ENCODE peak calls at places on chromosomes 1 and 21, in seven cellular contexts. X is T-helper 2 cell; N is activated T-cell treated with anti-CD3 and anti-CD28 coated beads, Interleukin-2, amount 50 U/mL, for 48 hours; H is GM12864; O is left lung; Y is bronchial epithelial cell; U is nucleus accumbens. R is an unnamed sample.

GRCh38 chr21:41283211-41283818 is 33.3 kb upstream of the FAM3B start:
- DNase-seq in X (no peak), N (peak; percentile 30), H (peak; percentile 45), O (no peak), Y (peak; percentile 80), U (peak; percentile 4), R (no peak)

GRCh38 chr1:206809504-206810084 is 37.3 kb upstream of the IL10 start:
- DNase-seq in X (no peak), N (no peak), H (no peak), O (no peak), Y (peak; percentile 68), U (no peak), R (no peak)

GRCh38 chr1:55378582-55378981 is 163.4 kb upstream of the USP24 start:
- DNase-seq in X (no peak), N (peak; percentile 61), H (peak; percentile 4), O (no peak), Y (peak; percentile 35), U (no peak), R (peak; percentile 64)

GRCh38 chr1:113871597-113872113 is at the start of gene PTPN22:
- DNase-seq in X (peak; percentile 32), N (peak; percentile 82), H (peak; percentile 88), O (peak; percentile 85), Y (peak; percentile 75), U (no peak), R (no peak)

GRCh38 chr1:232635778-232636356 is 5.9 kb upstream of the SIPA1L2 start:
- DNase-seq in X (no peak), N (no peak), H (no peak), O (no peak), Y (peak; percentile 65), U (no peak), R (no peak)

GRCh38 chr1:206672844-206673758 is 11.6 kb upstream of the MAPKAPK2 start:
- DNase-seq in X (no peak), N (no peak), H (no peak), O (no peak), Y (no peak), U (no peak), R (no peak)

GRCh38 chr1:221343106-221343505 is 398.8 kb downstream of the DUSP10 start:
- DNase-seq in X (no peak), N (no peak), H (no peak), O (no peak), Y (no peak), U (no peak), R (no peak)

GRCh38 chr1:41366428-41367101 is 5.3 kb downstream of the FOXO6 start:
- DNase-seq in X (no peak), N (no peak), H (no peak), O (no peak), Y (no peak), U (peak; percentile 76), R (peak; percentile 51)

GRCh38 chr1:184504012-184504694 is 117.3 kb downstream of the C1orf21 start:
- DNase-seq in X (no peak), N (no peak), H (no peak), O (no peak), Y (no peak), U (no peak), R (no peak)

GRCh38 chr1:92808353-92808752 is 23.4 kb upstream of the EVI5 start:
- DNase-seq in X (no peak), N (no peak), H (no peak), O (no peak), Y (peak; percentile 91), U (no peak), R (no peak)

GRCh38 chr1:68384872-68385390 is 64.8 kb downstream of the RPE65 start:
- DNase-seq in X (no peak), N (no peak), H (no peak), O (no peak), Y (peak; percentile 87), U (no peak), R (no peak)

GRCh38 chr1:230126529-230127104 is 59.6 kb downstream of the GALNT2 start:
- DNase-seq in X (no peak), N (no peak), H (no peak), O (no peak), Y (no peak), U (no peak), R (no peak)

GRCh38 chr1:184771190-184771691 is 16.6 kb upstream of the EDEM3 start:
- DNase-seq in X (no peak), N (no peak), H (no peak), O (no peak), Y (no peak), U (no peak), R (no peak)

GRCh38 chr1:3690282-3691065 is 38.2 kb downstream of the TP73 start:
- DNase-seq in X (no peak), N (no peak), H (no peak), O (no peak), Y (peak; percentile 77), U (no peak), R (no peak)

GRCh38 chr1:62608905-62609304 is 11.6 kb downstream of the ANGPTL3 start:
- DNase-seq in X (no peak), N (no peak), H (no peak), O (no peak), Y (no peak), U (no peak), R (no peak)

GRCh38 chr1:11069233-11069950 is 9.6 kb upstream of the SRM start:
- DNase-seq in X (no peak), N (no peak), H (no peak), O (no peak), Y (no peak), U (no peak), R (no peak)

GRCh38 chr1:117735045-117735992 is 129.5 kb downstream of the TENT5C start:
- DNase-seq in X (no peak), N (no peak), H (no peak), O (no peak), Y (peak; percentile 56), U (no peak), R (no peak)

GRCh38 chr1:119626841-119627240 is 21.2 kb downstream of the ZNF697 start:
- DNase-seq in X (no peak), N (no peak), H (no peak), O (no peak), Y (no peak), U (no peak), R (no peak)

GRCh38 chr1:202593845-202594244 is 116.4 kb downstream of the SYT2 start:
- DNase-seq in X (no peak), N (no peak), H (no peak), O (no peak), Y (peak; percentile 98), U (no peak), R (no peak)

GRCh38 chr1:29271724-29272123 is 35.4 kb downstream of the PTPRU start:
- DNase-seq in X (no peak), N (no peak), H (no peak), O (no peak), Y (peak; percentile 75), U (no peak), R (peak; percentile 68)

GRCh38 chr1:39685071-39685470 is 6.2 kb downstream of the HPCAL4 start:
- DNase-seq in X (no peak), N (no peak), H (no peak), O (no peak), Y (no peak), U (no peak), R (no peak)

GRCh38 chr1:37605806-37606474 is 10.2 kb upstream of the GNL2 start:
- DNase-seq in X (no peak), N (no peak), H (no peak), O (no peak), Y (no peak), U (no peak), R (no peak)

GRCh38 chr1:28507247-28507645 is 1.4 kb downstream of the RCC1 start:
- DNase-seq in X (no peak), N (peak; percentile 57), H (no peak), O (no peak), Y (no peak), U (no peak), R (no peak)

GRCh38 chr1:236156512-236157208 is 14.3 kb downstream of the GPR137B start:
- DNase-seq in X (no peak), N (peak; percentile 53), H (peak; percentile 97), O (peak; percentile 85), Y (no peak), U (no peak), R (no peak)

GRCh38 chr1:233518344-233518743 is 95.6 kb upstream of the KCNK1 start:
- DNase-seq in X (no peak), N (peak; percentile 42), H (peak; percentile 15), O (no peak), Y (peak; percentile 32), U (peak; percentile 12), R (peak; percentile 16)

GRCh38 chr1:81414417-81415087 is 386.2 kb upstream of the ADGRL2 start:
- DNase-seq in X (no peak), N (peak; percentile 28), H (peak; percentile 16), O (peak; percentile 77), Y (peak; percentile 37), U (no peak), R (peak; percentile 24)

GRCh38 chr1:157512036-157512969 is 40.0 kb downstream of the FCRL5 start:
- DNase-seq in X (no peak), N (no peak), H (no peak), O (no peak), Y (no peak), U (no peak), R (no peak)

GRCh38 chr1:112527266-112528010 is 18.7 kb downstream of the WNT2B start:
- DNase-seq in X (no peak), N (no peak), H (no peak), O (no peak), Y (no peak), U (no peak), R (no peak)

GRCh38 chr1:113917400-113918082 is 11.6 kb upstream of the HIPK1 start:
- DNase-seq in X (no peak), N (no peak), H (no peak), O (no peak), Y (peak; percentile 94), U (no peak), R (no peak)

GRCh38 chr1:235648954-235649721 is 446 bp downstream of the GNG4 start:
- DNase-seq in X (peak; percentile 26), N (peak; percentile 72), H (no peak), O (peak; percentile 81), Y (peak; percentile 40), U (no peak), R (peak; percentile 83)

GRCh38 chr1:161382214-161383019 is 14.7 kb upstream of the CFAP126 start:
- DNase-seq in X (no peak), N (no peak), H (no peak), O (no peak), Y (peak; percentile 91), U (no peak), R (no peak)

GRCh38 chr1:64192290-64192689 is 11.1 kb upstream of the UBE2U start:
- DNase-seq in X (no peak), N (no peak), H (no peak), O (no peak), Y (no peak), U (no peak), R (no peak)

GRCh38 chr1:175757381-175758015 is 14.1 kb upstream of the TNR start:
- DNase-seq in X (no peak), N (peak; percentile 44), H (no peak), O (no peak), Y (peak; percentile 10), U (no peak), R (peak; percentile 12)

GRCh38 chr1:113792471-113792870 is 19.8 kb downstream of the RSBN1 start:
- DNase-seq in X (no peak), N (no peak), H (no peak), O (no peak), Y (no peak), U (no peak), R (no peak)

GRCh38 chr1:228463559-228464455 is 23.4 kb upstream of the RNF187 start:
- DNase-seq in X (no peak), N (peak; percentile 88), H (peak; percentile 76), O (no peak), Y (no peak), U (no peak), R (no peak)

GRCh38 chr1:155327981-155328380 is 7.3 kb downstream of the RUSC1 start:
- DNase-seq in X (no peak), N (no peak), H (no peak), O (no peak), Y (no peak), U (no peak), R (no peak)

GRCh38 chr1:64242895-64243756 is 39.7 kb downstream of the UBE2U start:
- DNase-seq in X (no peak), N (no peak), H (no peak), O (no peak), Y (peak; percentile 50), U (no peak), R (no peak)